ENCODE peak calls at places on chromosomes 5 and 9, in five cellular contexts. H is stimulated activated CD8-positive, alpha-beta memory T cell treated with anti-CD3 and anti-CD28 coated beads, Interleukin-7, amount 100 ng/mL, for 4 hours; P is neural crest cell; O is HEK293T; U is GM23338. M is an unnamed sample.

GRCh38 chr9:69397384-69398214 is 72.6 kb downstream of the ENTREP1 start:
- DNase-seq in H (no peak), P (no peak), O (no peak), U (no peak), M (no peak)

GRCh38 chr5:132294728-132295504 is 722 bp downstream of the SLC22A4 start:
- DNase-seq in H (peak), P (no peak), O (no peak), U (peak), M (peak)

GRCh38 chr9:93536874-93537273 is 39.5 kb upstream of the PHF2 start:
- DNase-seq in H (no peak), P (no peak), O (no peak), U (peak), M (peak)

GRCh38 chr5:89280103-89281037 is 397.4 kb upstream of the MEF2C start:
- DNase-seq in H (no peak), P (no peak), O (no peak), U (no peak), M (no peak)

GRCh38 chr5:45686620-45687019 is 9.6 kb downstream of the HCN1 start:
- DNase-seq in H (no peak), P (no peak), O (no peak), U (no peak), M (no peak)

GRCh38 chr5:68021958-68022357 is 193.6 kb upstream of the PIK3R1 start:
- DNase-seq in H (no peak), P (no peak), O (no peak), U (no peak), M (no peak)

GRCh38 chr5:91955610-91956009 is 572.5 kb upstream of the ARRDC3 start:
- DNase-seq in H (no peak), P (no peak), O (peak), U (no peak), M (no peak)

GRCh38 chr9:10371824-10372223 is 241.0 kb downstream of the PTPRD start:
- DNase-seq in H (no peak), P (no peak), O (no peak), U (peak), M (peak)

GRCh38 chr9:130471411-130472183 is 26.8 kb downstream of the ASS1 start:
- DNase-seq in H (no peak), P (no peak), O (no peak), U (no peak), M (peak)

GRCh38 chr5:50836356-50836755 is 169.9 kb downstream of the PARP8 start:
- DNase-seq in H (no peak), P (no peak), O (no peak), U (no peak), M (peak)

M was measured in neural progenitor cell.